ENCODE peak calls at places on chromosomes 3 and 15, in eight cellular contexts. T is SK-N-SH, V is PC-3, U is GM23248, M is GM23338, X is HCT116, Q is neural progenitor cell, L is hepatocyte. W is an unnamed sample.

GRCh38 chr3:59839283-59839682 is 789.5 kb upstream of the CFAP20DC start:
- DNase-seq in T (no peak), V (no peak), U (peak; percentile 60), M (no peak), X (no peak), Q (no peak), L (no peak), W (no peak)

GRCh38 chr15:53059273-53060043 is 269.3 kb upstream of the ONECUT1 start:
- DNase-seq in T (no peak), V (no peak), U (no peak), M (no peak), X (no peak), Q (no peak), L (no peak), W (no peak)

GRCh38 chr15:33031324-33031736 is 163.2 kb downstream of the FMN1 start:
- DNase-seq in T (no peak), V (peak; percentile 50), U (peak; percentile 95), M (no peak), X (no peak), Q (no peak), L (no peak), W (no peak)

GRCh38 chr3:197298341-197298857 is at the start of gene DLG1:
- DNase-seq in T (peak; percentile 94), V (peak; percentile 95), U (peak; percentile 92), M (peak; percentile 89), X (peak; percentile 92), Q (peak; percentile 92), L (peak; percentile 97), W (peak; percentile 94)

GRCh38 chr3:53196575-53197407 is 35.8 kb downstream of the PRKCD start:
- DNase-seq in T (peak; percentile 20), V (peak; percentile 33), U (peak; percentile 27), M (peak; percentile 81), X (peak; percentile 83), Q (peak; percentile 28), L (peak; percentile 47), W (peak; percentile 93)

GRCh38 chr3:46895204-46895660 is 17.7 kb downstream of the PTH1R start:
- DNase-seq in T (peak; percentile 85), V (peak; percentile 77), U (peak; percentile 64), M (peak; percentile 49), X (peak; percentile 37), Q (peak; percentile 69), L (peak; percentile 80), W (peak; percentile 57)

GRCh38 chr3:192496951-192497350 is 230.4 kb downstream of the FGF12 start:
- DNase-seq in T (no peak), V (no peak), U (no peak), M (no peak), X (no peak), Q (no peak), L (no peak), W (no peak)

GRCh38 chr3:105493305-105493892 is 126.7 kb downstream of the ALCAM start:
- DNase-seq in T (peak; percentile 9), V (no peak), U (no peak), M (no peak), X (no peak), Q (no peak), L (no peak), W (no peak)

GRCh38 chr3:177610677-177611654 is 413.7 kb upstream of the TBL1XR1 start:
- DNase-seq in T (no peak), V (peak; percentile 58), U (no peak), M (peak; percentile 55), X (no peak), Q (no peak), L (peak; percentile 77), W (peak; percentile 80)

GRCh38 chr3:197027896-197028710 is 1.5 kb downstream of the MELTF start:
- DNase-seq in T (no peak), V (no peak), U (no peak), M (no peak), X (no peak), Q (no peak), L (no peak), W (no peak)

GRCh38 chr3:177421176-177421782 is 224.0 kb upstream of the TBL1XR1 start:
- DNase-seq in T (no peak), V (no peak), U (no peak), M (no peak), X (no peak), Q (no peak), L (peak; percentile 32), W (no peak)

DNA sequence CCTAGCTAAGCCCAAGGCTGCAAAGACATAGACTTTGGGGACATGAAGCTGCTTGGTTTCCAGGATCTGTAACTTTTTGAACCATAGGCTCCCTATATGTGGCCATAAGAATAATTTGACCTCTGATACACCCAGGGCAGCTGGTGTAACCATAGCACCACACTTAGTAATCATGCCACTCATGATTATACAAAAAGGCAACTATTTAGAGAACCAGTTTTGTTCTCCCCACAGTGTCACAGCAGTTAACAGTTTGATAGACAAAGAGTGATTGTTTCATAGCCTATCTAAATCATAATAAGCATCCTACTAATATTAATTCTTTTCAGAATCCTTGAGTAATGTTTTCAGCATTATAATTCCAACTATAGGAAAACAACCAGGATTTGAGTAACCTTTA is 334.9 kb downstream of the NEK10 start:
- DNase-seq in T (no peak), V (no peak), U (no peak), M (no peak), X (no peak), Q (no peak), L (no peak), W (no peak)
- H3K27me3 ChIP-seq in T (no peaks in the 10 kb centered on the region), V (no peaks in the 10 kb centered on the region), U (no peaks in the 10 kb centered on the region), M (no peaks in the 10 kb centered on the region), X (peaks cover 4% of the 10 kb centered on the region), Q (no peaks in the 10 kb centered on the region), L (no peaks in the 10 kb centered on the region), W (no peaks in the 10 kb centered on the region)

DNA sequence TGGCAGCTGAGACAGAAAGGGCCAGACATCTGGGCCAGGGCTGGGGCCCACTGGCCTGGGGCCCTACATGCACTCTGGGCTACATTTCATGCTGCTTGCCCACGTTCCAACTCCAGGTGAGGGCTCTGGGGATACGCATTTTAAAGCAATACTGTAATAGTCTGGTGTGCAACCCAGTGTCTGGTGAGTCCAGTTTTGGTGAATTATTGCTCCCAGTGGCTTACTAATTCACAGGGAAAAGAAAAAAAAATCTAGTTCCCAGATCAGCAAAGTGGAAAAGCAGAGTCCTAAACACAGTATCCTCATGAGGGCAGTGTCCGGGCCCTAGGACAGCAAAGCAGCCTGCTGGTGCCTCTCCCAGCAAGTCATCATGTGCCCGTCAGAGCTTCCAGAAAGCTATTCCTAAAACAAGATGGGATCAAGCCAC is 82.4 kb downstream of the CCNL1 start:
- DNase-seq in T (no peak), V (no peak), U (peak; percentile 76), M (peak; percentile 15), X (no peak), Q (no peak), L (no peak), W (peak; percentile 38)
- TF ChIP-seq EZH2phosphoT487 in T (no peak), V (no peak), U (no peak), M (no peak), X (no peak), Q (no peak), L (no peak), W (no peak)

GRCh38 chr15:69673236-69673881 is 220.7 kb downstream of the RPLP1 start:
- DNase-seq in T (no peak), V (no peak), U (no peak), M (no peak), X (no peak), Q (no peak), L (no peak), W (no peak)

GRCh38 chr15:69679623-69680228 is 227.1 kb downstream of the RPLP1 start:
- DNase-seq in T (no peak), V (no peak), U (no peak), M (no peak), X (no peak), Q (no peak), L (no peak), W (no peak)

GRCh38 chr15:69677403-69677802 is 224.8 kb downstream of the RPLP1 start:
- DNase-seq in T (no peak), V (no peak), U (no peak), M (no peak), X (no peak), Q (no peak), L (no peak), W (no peak)

DNA sequence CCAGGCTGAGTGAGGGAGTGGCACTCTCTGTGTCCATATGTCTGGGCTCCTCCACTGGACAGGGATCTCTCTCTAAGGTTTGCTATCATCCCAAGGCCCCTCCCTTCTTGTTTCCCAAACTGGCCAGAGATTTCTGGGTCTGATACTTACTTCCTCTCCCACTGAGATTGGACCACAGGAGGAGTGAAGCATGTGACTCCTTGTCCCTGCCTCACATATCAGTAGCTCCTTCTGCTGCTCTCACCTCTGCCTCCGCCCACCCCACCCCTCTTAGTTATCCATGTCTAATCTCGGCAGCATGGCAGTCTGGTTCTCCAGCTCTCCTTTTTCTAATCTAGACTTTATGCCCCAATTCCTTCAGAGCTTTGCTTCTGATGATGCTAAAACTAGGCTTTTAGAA is 223.1 kb downstream of the RPLP1 start:
- DNase-seq in T (no peak), V (no peak), U (no peak), M (no peak), X (no peak), Q (no peak), L (no peak), W (no peak)
- H3K27me3 ChIP-seq in T (peaks cover 22% of the 10 kb centered on the region), V (peaks cover 45% of the 10 kb centered on the region), U (peaks cover 59% of the 10 kb centered on the region), M (no peaks in the 10 kb centered on the region), X (peaks cover 38% of the 10 kb centered on the region), Q (no peaks in the 10 kb centered on the region), L (peaks cover 18% of the 10 kb centered on the region), W (no peaks in the 10 kb centered on the region)

GRCh38 chr3:102182162-102182561 is 252.7 kb upstream of the ZPLD1 start:
- DNase-seq in T (no peak), V (no peak), U (peak; percentile 58), M (no peak), X (no peak), Q (no peak), L (peak; percentile 46), W (no peak)

GRCh38 chr3:102181202-102181920 is 253.5 kb upstream of the ZPLD1 start:
- DNase-seq in T (no peak), V (peak; percentile 58), U (peak; percentile 78), M (peak; percentile 24), X (no peak), Q (no peak), L (no peak), W (no peak)

GRCh38 chr3:102179321-102180290 is 255.2 kb upstream of the ZPLD1 start:
- DNase-seq in T (no peak), V (peak; percentile 57), U (peak; percentile 46), M (no peak), X (no peak), Q (no peak), L (no peak), W (no peak)

GRCh38 chr3:102178817-102179216 is 256.0 kb upstream of the ZPLD1 start:
- DNase-seq in T (no peak), V (no peak), U (peak; percentile 6), M (no peak), X (no peak), Q (no peak), L (no peak), W (no peak)

DNA sequence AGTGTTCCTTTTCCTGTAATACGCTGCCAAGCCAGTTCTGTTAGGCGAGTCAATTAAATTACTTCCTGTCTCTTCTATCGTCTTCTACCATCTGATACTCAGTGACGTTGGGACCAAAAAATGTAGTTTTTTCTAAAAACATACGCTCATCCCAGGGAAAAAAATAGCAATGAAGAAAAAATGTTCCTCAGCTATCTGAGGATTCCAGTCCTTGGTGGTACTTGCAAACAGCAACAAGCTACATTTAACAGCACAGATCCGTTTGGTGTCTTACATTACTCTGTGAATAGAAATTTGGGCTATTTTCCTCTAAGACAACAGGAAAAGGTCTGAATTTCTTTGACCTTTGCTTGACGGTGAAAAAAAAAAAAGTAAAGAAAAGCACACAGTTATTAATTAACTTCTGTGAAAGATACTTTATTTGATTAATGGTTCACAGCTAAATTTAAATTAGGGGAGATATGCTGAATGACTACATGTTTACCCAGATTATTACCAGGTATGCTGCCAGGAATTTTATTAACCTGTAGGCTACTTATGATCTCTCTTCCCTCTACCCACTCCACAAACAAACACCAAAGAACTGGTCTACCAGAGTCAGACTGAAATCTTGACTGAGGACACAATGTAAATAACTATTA is 254.4 kb upstream of the ZPLD1 start:
- DNase-seq in T (peak; percentile 16), V (peak; percentile 71), U (peak; percentile 91), M (no peak), X (no peak), Q (no peak), L (peak; percentile 64), W (no peak)
- TF ChIP-seq EZH2phosphoT487 in T (no peak), V (no peak), U (no peak), M (no peak), X (no peak), Q (no peak), L (no peak), W (no peak)